ENCODE peak calls at places on chromosome 4, in five cellular contexts. B is Peyer's patch, V is fibroblast of lung, F is spleen, U is left ventricle myocardium inferior. Y is an unnamed sample. For H3K4me1, the result is how much of the 10 kb centered on the place peaks cover.

GRCh38 chr4:80125252-80126177 is 52.5 kb upstream of the ANTXR2 start:
- DNase-seq in U (no peak), V (peak), F (no peak), B (no peak), Y (no peak)

GRCh38 chr4:175674219-175674618 is 137.8 kb downstream of the GPM6A start:
- DNase-seq in V (no peak), F (no peak), U (no peak), B (no peak), Y (no peak)

GRCh38 chr4:8494218-8494617 is 53.6 kb downstream of the TRMT44 start:
- DNase-seq in U (no peak), B (no peak), V (no peak), F (no peak), Y (no peak)

GRCh38 chr4:152247271-152247975 is 288.5 kb downstream of the FBXW7 start:
- DNase-seq in F (no peak), U (peak), B (no peak), V (no peak), Y (no peak)

GRCh38 chr4:1975880-1976279 is 32.9 kb downstream of the NELFA start:
- DNase-seq in F (peak), U (no peak), B (no peak), V (no peak), Y (no peak)

GRCh38 chr4:156959298-156959702 is 12.3 kb downstream of the PDGFC start:
- DNase-seq in F (no peak), V (peak), U (no peak), B (no peak), Y (no peak)

GRCh38 chr4:87166296-87166854 is 54.0 kb downstream of the KLHL8 start:
- DNase-seq in U (no peak), F (no peak), V (no peak), B (no peak), Y (no peak)

GRCh38 chr4:147741190-147741788 is 9.4 kb downstream of the ARHGAP10 start:
- DNase-seq in F (no peak), V (peak), U (no peak), B (no peak), Y (peak)

GRCh38 chr4:133146574-133147198 is 2.4 kb upstream of the PCDH10 start:
- DNase-seq in V (peak), B (no peak), F (peak), U (no peak), Y (peak)

GRCh38 chr4:10120943-10121567 is 4.5 kb upstream of the WDR1 start:
- DNase-seq in U (no peak), V (no peak), B (no peak), F (no peak), Y (no peak)

GRCh38 chr4:153421980-153422379 is 44.2 kb upstream of the TMEM131L start:
- DNase-seq in B (no peak), U (no peak), F (no peak), V (no peak), Y (no peak)

GRCh38 chr4:94519019-94519418 is 67.3 kb downstream of the PDLIM5 start:
- DNase-seq in B (no peak), F (no peak), U (no peak), V (no peak), Y (no peak)

GRCh38 chr4:156575430-156576073 is 396.0 kb downstream of the PDGFC start:
- DNase-seq in F (peak), B (no peak), U (no peak), V (no peak), Y (no peak)

GRCh38 chr4:84971319-84971932 is 4.9 kb upstream of the WDFY3 start:
- DNase-seq in F (no peak), U (no peak), B (no peak), V (peak), Y (peak)
- TF ChIP-seq CTCF in F (peak), U (peak), B (no peak), V (peak), Y (peak)

GRCh38 chr4:26993967-26994366 is 133.3 kb downstream of the STIM2 start:
- DNase-seq in U (no peak), B (no peak), V (no peak), F (no peak), Y (no peak)

GRCh38 chr4:26992657-26993361 is 132.2 kb downstream of the STIM2 start:
- DNase-seq in V (peak), U (no peak), B (no peak), F (no peak), Y (no peak)

GRCh38 chr4:26995316-26995715 is 134.7 kb downstream of the STIM2 start:
- DNase-seq in B (no peak), F (no peak), V (no peak), U (no peak), Y (no peak)

GRCh38 chr4:26991057-26991456 is 130.4 kb downstream of the STIM2 start:
- DNase-seq in V (no peak), F (no peak), U (no peak), B (no peak), Y (no peak)

DNA sequence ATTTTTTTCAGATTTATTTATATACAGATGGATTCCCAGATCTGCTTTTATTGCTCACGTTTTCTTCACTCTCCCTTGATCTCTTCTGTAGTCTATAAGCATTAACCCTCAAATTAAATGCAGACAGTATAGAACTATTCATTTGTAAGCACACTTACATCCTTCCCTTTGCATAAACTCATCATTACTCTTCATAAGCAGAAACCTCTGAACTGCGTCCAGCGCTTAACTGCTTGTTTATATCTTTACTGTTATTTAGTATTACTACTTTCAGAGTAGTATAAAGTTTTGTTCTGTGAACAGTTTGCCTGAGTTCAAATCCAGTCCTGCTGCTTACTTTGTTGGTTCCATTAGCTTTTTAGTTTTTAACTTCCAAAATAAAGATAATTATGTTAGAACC is 132.9 kb downstream of the STIM2 start:
- DNase-seq in F (no peak), B (no peak), U (no peak), V (peak), Y (no peak)
- H3K4me1 ChIP-seq in F (under half), B (under half), U (under half), V (under half), Y (under half)

GRCh38 chr4:90293320-90293719 is 166.1 kb downstream of the CCSER1 start:
- DNase-seq in V (peak), U (no peak), B (no peak), F (no peak), Y (no peak)
- TF ChIP-seq CTCF in V (peak), U (peak), B (no peak), F (no peak), Y (peak)

DNA sequence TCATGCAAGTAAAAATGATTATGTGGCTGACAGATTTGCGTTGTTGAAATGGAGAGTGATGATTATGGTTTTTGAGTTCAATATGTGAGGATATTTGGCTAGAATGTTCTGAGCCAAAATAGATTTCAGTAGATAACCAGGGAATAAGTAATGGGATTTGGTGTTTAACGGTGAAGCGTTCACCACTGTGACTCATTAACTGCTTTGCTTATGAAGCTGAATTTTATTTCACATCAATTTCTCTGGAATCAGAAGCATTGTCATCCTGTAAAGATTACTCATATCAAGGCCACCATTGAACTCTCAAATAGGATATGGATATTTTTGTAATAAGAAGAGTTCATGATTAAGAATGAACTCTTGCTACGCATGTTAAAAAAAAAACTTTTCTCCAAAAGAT is 11.7 kb downstream of the AFP start:
- DNase-seq in V (peak), U (no peak), F (no peak), B (no peak), Y (peak)
- H3K4me1 ChIP-seq in V (under half), U (under half), F (under half), B (under half), Y (under half)

DNA sequence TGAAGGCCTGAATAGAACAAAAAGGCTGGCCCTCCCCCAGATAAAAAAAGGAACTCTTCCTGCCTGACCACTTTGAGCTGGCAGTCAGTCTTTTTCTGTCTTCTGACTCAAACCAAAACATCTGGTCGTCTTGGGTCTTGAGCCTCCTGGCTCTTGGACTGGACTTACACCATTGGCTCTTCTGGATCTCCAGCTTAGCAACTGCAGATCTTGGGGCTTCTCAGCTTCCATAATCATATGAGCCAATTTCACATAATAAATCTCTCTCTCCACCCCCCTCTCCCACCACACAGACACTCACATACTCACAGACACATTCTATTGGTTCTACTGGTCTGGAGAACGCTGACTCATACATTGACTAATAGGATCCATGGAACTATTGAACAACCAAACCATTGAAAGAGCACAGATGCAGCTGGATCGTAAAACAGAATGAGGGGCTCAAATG is 15.6 kb upstream of the CWH43 start:
- DNase-seq in B (no peak), V (peak), F (no peak), U (no peak), Y (peak)
- TF ChIP-seq CTCF in B (no peak), V (no peak), F (no peak), U (no peak), Y (no peak)